ENCODE peak calls at places on chromosomes 13 and 19, in ten cellular contexts. N is gastroesophageal sphincter; O is aorta; R is psoas muscle; J is activated T-cell treated with anti-CD3 and anti-CD28 coated beads, Interleukin-2, amount 50 U/mL, for 4 hours; I is activated CD8-positive, alpha-beta memory T cell treated with anti-CD3 and anti-CD28 coated beads, Interleukin-2, amount 10 ng/mL, durations not matched to agents 7 days and 5 days; Q is activated CD8-positive, alpha-beta T cell treated with anti-CD3 and anti-CD28 coated beads, Interleukin-2, amount 10 ng/mL, durations not matched to agents 7 days and 5 days; M is A549; A is activated CD4-positive, alpha-beta T cell treated with anti-CD3 and anti-CD28 coated beads for 36 hours; T is stimulated activated naive CD8-positive, alpha-beta T cell treated with anti-CD3 and anti-CD28 coated beads, Interleukin-15, amount 100 ng/mL, for 72 hours. D is an unnamed sample.

GRCh38 chr19:19064098-19064722 is 416 bp downstream of the SLC25A42 start:
- ATAC-seq in N (no peak), O (no peak), R (no peak), J (peak; percentile 18), I (peak; percentile 0), Q (no peak), M (peak; percentile 54), A (peak; percentile 13), T (peak; percentile 49), D (peak; percentile 1)

GRCh38 chr13:99266827-99267226 is 8.6 kb upstream of the GPR18 start:
- ATAC-seq in N (no peak), O (no peak), R (no peak), J (no peak), I (no peak), Q (no peak), M (no peak), A (no peak), T (no peak), D (no peak)

GRCh38 chr13:33000365-33000764 is 15.9 kb upstream of the KL start:
- ATAC-seq in N (no peak), O (no peak), R (no peak), J (no peak), I (no peak), Q (no peak), M (no peak), A (no peak), T (no peak), D (no peak)

GRCh38 chr13:90933097-90933826 is 414.2 kb upstream of the MIR17HG start:
- ATAC-seq in N (no peak), O (no peak), R (no peak), J (no peak), I (no peak), Q (no peak), M (no peak), A (no peak), T (no peak), D (no peak)

GRCh38 chr13:84962849-84963248 is 836.4 kb downstream of the SLITRK6 start:
- ATAC-seq in N (no peak), O (no peak), R (no peak), J (no peak), I (no peak), Q (no peak), M (no peak), A (no peak), T (no peak), D (no peak)

GRCh38 chr19:18967358-18968146 is 26.5 kb upstream of the HOMER3 start:
- ATAC-seq in N (peak; percentile 69), O (peak; percentile 69), R (peak; percentile 86), J (no peak), I (no peak), Q (no peak), M (no peak), A (no peak), T (no peak), D (peak; percentile 84)

GRCh38 chr19:31146546-31147183 is 202.6 kb downstream of the TSHZ3 start:
- ATAC-seq in N (no peak), O (no peak), R (no peak), J (no peak), I (no peak), Q (no peak), M (no peak), A (no peak), T (no peak), D (no peak)

GRCh38 chr13:19984430-19985218 is 26.1 kb downstream of the ZMYM2 start:
- ATAC-seq in N (no peak), O (no peak), R (no peak), J (peak; percentile 73), I (peak; percentile 68), Q (no peak), M (no peak), A (peak; percentile 68), T (peak; percentile 46), D (no peak)

GRCh38 chr13:27789495-27790303 is 2.6 kb upstream of the GSX1 start:
- ATAC-seq in N (no peak), O (no peak), R (no peak), J (peak; percentile 29), I (peak; percentile 20), Q (peak; percentile 35), M (no peak), A (peak; percentile 40), T (peak; percentile 47), D (no peak)

GRCh38 chr13:30744056-30744684 is 8.8 kb downstream of the ALOX5AP start:
- ATAC-seq in N (no peak), O (peak; percentile 9), R (peak; percentile 59), J (peak; percentile 83), I (peak; percentile 76), Q (peak; percentile 88), M (peak; percentile 28), A (peak; percentile 80), T (peak; percentile 93), D (peak; percentile 80)

GRCh38 chr19:31885280-31885853 is 460.0 kb upstream of the ZNF507 start:
- ATAC-seq in N (no peak), O (no peak), R (no peak), J (no peak), I (no peak), Q (no peak), M (no peak), A (no peak), T (no peak), D (no peak)

GRCh38 chr13:25864936-25865335 is 186.9 kb downstream of the SHISA2 start:
- ATAC-seq in N (no peak), O (no peak), R (no peak), J (no peak), I (no peak), Q (no peak), M (no peak), A (no peak), T (no peak), D (no peak)

GRCh38 chr19:13022859-13023636 is 27.8 kb downstream of the NFIX start:
- ATAC-seq in N (peak; percentile 90), O (peak; percentile 86), R (peak; percentile 78), J (no peak), I (no peak), Q (no peak), M (no peak), A (peak; percentile 53), T (peak; percentile 60), D (peak; percentile 70)

GRCh38 chr13:40187324-40187795 is 479.1 kb downstream of the FOXO1 start:
- ATAC-seq in N (no peak), O (no peak), R (no peak), J (peak; percentile 73), I (peak; percentile 40), Q (peak; percentile 74), M (no peak), A (peak; percentile 58), T (peak; percentile 81), D (no peak)

GRCh38 chr13:103515410-103515809 is 449.2 kb upstream of the SLC10A2 start:
- ATAC-seq in N (no peak), O (no peak), R (no peak), J (no peak), I (no peak), Q (no peak), M (no peak), A (no peak), T (no peak), D (no peak)

GRCh38 chr19:7355151-7355845 is 6.6 kb downstream of the ARHGEF18 start:
- ATAC-seq in N (peak; percentile 44), O (peak; percentile 45), R (no peak), J (no peak), I (no peak), Q (no peak), M (no peak), A (no peak), T (no peak), D (no peak)

GRCh38 chr19:18357442-18358264 is 17.3 kb downstream of the PGPEP1 start:
- ATAC-seq in N (no peak), O (no peak), R (no peak), J (no peak), I (no peak), Q (no peak), M (no peak), A (no peak), T (no peak), D (peak; percentile 15)

GRCh38 chr19:1747285-1748114 is 5.8 kb upstream of the ONECUT3 start:
- ATAC-seq in N (no peak), O (no peak), R (no peak), J (peak; percentile 54), I (peak; percentile 60), Q (peak; percentile 52), M (peak; percentile 57), A (peak; percentile 68), T (peak; percentile 85), D (peak; percentile 79)

GRCh38 chr13:40961224-40961623 is 57.9 kb downstream of the ELF1 start:
- ATAC-seq in N (no peak), O (no peak), R (no peak), J (no peak), I (peak; percentile 37), Q (peak; percentile 29), M (no peak), A (no peak), T (no peak), D (no peak)

GRCh38 chr13:72983085-72983768 is 75.6 kb upstream of the KLF5 start:
- ATAC-seq in N (peak; percentile 22), O (no peak), R (no peak), J (no peak), I (no peak), Q (no peak), M (no peak), A (no peak), T (no peak), D (peak; percentile 74)

GRCh38 chr13:50323440-50324070 is 308.3 kb downstream of the KCNRG start:
- ATAC-seq in N (no peak), O (no peak), R (no peak), J (no peak), I (no peak), Q (no peak), M (no peak), A (peak; percentile 49), T (no peak), D (no peak)

GRCh38 chr19:37817180-37817911 is 38.0 kb upstream of the ZNF573 start:
- ATAC-seq in N (peak; percentile 85), O (peak; percentile 92), R (peak; percentile 48), J (peak; percentile 35), I (no peak), Q (no peak), M (no peak), A (peak; percentile 47), T (peak; percentile 58), D (peak; percentile 38)

GRCh38 chr13:22428188-22428828 is 752.5 kb upstream of the SGCG start:
- ATAC-seq in N (no peak), O (peak; percentile 63), R (no peak), J (no peak), I (no peak), Q (no peak), M (no peak), A (no peak), T (no peak), D (no peak)

GRCh38 chr19:1568320-1569019 is at the start of gene MEX3D:
- ATAC-seq in N (peak; percentile 83), O (peak; percentile 82), R (peak; percentile 89), J (peak; percentile 86), I (peak; percentile 89), Q (peak; percentile 87), M (peak; percentile 51), A (peak; percentile 88), T (peak; percentile 82), D (peak; percentile 86)

GRCh38 chr13:50463662-50464061 is 379.8 kb downstream of the DLEU7 start:
- ATAC-seq in N (no peak), O (no peak), R (no peak), J (no peak), I (no peak), Q (no peak), M (no peak), A (no peak), T (no peak), D (no peak)

GRCh38 chr13:110023729-110024645 is 237.6 kb upstream of the IRS2 start:
- ATAC-seq in N (peak; percentile 92), O (peak; percentile 91), R (peak; percentile 68), J (no peak), I (no peak), Q (no peak), M (no peak), A (no peak), T (no peak), D (no peak)

GRCh38 chr13:46232281-46232680 is 20.6 kb downstream of the LRRC63 start:
- ATAC-seq in N (no peak), O (no peak), R (no peak), J (no peak), I (no peak), Q (no peak), M (no peak), A (no peak), T (no peak), D (no peak)

GRCh38 chr19:18672606-18673337 is 10.7 kb upstream of the CRTC1 start:
- ATAC-seq in N (peak; percentile 34), O (peak; percentile 13), R (peak; percentile 46), J (no peak), I (no peak), Q (no peak), M (no peak), A (no peak), T (no peak), D (peak; percentile 9)

D was measured in esophagus mucosa.